ENCODE peak calls at places on chromosomes 1 and 21, in ten cellular contexts. One of them, this sample, is unnamed.

GRCh38 chr1:58964428-58964827 is 180.6 kb upstream of the JUN start:
- DNase-seq in uterus: no peak
- DNase-seq in HAP-1: no peak
- DNase-seq in GM10248: no peak
- DNase-seq in GM23248: no peak
- DNase-seq in EL: no peak
- DNase-seq in astrocyte: no peak
- DNase-seq in amniotic stem cell: no peak
- DNase-seq in left ventricle myocardium inferior: no peak
- DNase-seq in C1 segment of cervical spinal cord: no peak
- DNase-seq in this sample: no peak

GRCh38 chr1:90045853-90046563 is 51.1 kb downstream of the ZNF326 start:
- DNase-seq in uterus: no peak
- DNase-seq in HAP-1: peak; percentile 64
- DNase-seq in GM10248: peak; percentile 13
- DNase-seq in GM23248: peak; percentile 38
- DNase-seq in EL: peak; percentile 20
- DNase-seq in astrocyte: no peak
- DNase-seq in amniotic stem cell: no peak
- DNase-seq in left ventricle myocardium inferior: no peak
- DNase-seq in C1 segment of cervical spinal cord: no peak
- DNase-seq in this sample: peak; percentile 14

GRCh38 chr1:20717452-20718342 is at the start of gene KIF17:
- DNase-seq in uterus: peak; percentile 62
- DNase-seq in HAP-1: peak; percentile 83
- DNase-seq in GM10248: peak; percentile 83
- DNase-seq in GM23248: peak; percentile 93
- DNase-seq in EL: peak; percentile 70
- DNase-seq in astrocyte: peak; percentile 41
- DNase-seq in amniotic stem cell: peak; percentile 67
- DNase-seq in left ventricle myocardium inferior: peak; percentile 77
- DNase-seq in C1 segment of cervical spinal cord: peak; percentile 8
- DNase-seq in this sample: peak; percentile 74

GRCh38 chr1:226678701-226679100 is 60.4 kb downstream of the ITPKB start:
- DNase-seq in uterus: no peak
- DNase-seq in HAP-1: no peak
- DNase-seq in GM10248: no peak
- DNase-seq in GM23248: no peak
- DNase-seq in EL: no peak
- DNase-seq in astrocyte: no peak
- DNase-seq in amniotic stem cell: no peak
- DNase-seq in left ventricle myocardium inferior: no peak
- DNase-seq in C1 segment of cervical spinal cord: no peak
- DNase-seq in this sample: no peak

GRCh38 chr1:85465099-85465790 is at the start of gene DDAH1:
- DNase-seq in uterus: peak; percentile 24
- DNase-seq in HAP-1: peak; percentile 71
- DNase-seq in GM10248: peak; percentile 33
- DNase-seq in GM23248: peak; percentile 89
- DNase-seq in EL: peak; percentile 76
- DNase-seq in astrocyte: peak; percentile 53
- DNase-seq in amniotic stem cell: no peak
- DNase-seq in left ventricle myocardium inferior: peak; percentile 38
- DNase-seq in C1 segment of cervical spinal cord: peak; percentile 49
- DNase-seq in this sample: peak; percentile 59

GRCh38 chr1:236953161-236953560 is 51.1 kb downstream of the MT1HL1 start:
- DNase-seq in uterus: no peak
- DNase-seq in HAP-1: no peak
- DNase-seq in GM10248: no peak
- DNase-seq in GM23248: no peak
- DNase-seq in EL: no peak
- DNase-seq in astrocyte: no peak
- DNase-seq in amniotic stem cell: no peak
- DNase-seq in left ventricle myocardium inferior: no peak
- DNase-seq in C1 segment of cervical spinal cord: no peak
- DNase-seq in this sample: no peak

GRCh38 chr1:219277304-219277840 is 103.7 kb downstream of the LYPLAL1 start:
- DNase-seq in uterus: no peak
- DNase-seq in HAP-1: no peak
- DNase-seq in GM10248: no peak
- DNase-seq in GM23248: no peak
- DNase-seq in EL: no peak
- DNase-seq in astrocyte: peak; percentile 47
- DNase-seq in amniotic stem cell: no peak
- DNase-seq in left ventricle myocardium inferior: no peak
- DNase-seq in C1 segment of cervical spinal cord: no peak
- DNase-seq in this sample: no peak

GRCh38 chr1:67371681-67372080 is 58.5 kb downstream of the SERBP1 start:
- DNase-seq in uterus: no peak
- DNase-seq in HAP-1: no peak
- DNase-seq in GM10248: no peak
- DNase-seq in GM23248: no peak
- DNase-seq in EL: no peak
- DNase-seq in astrocyte: peak; percentile 18
- DNase-seq in amniotic stem cell: no peak
- DNase-seq in left ventricle myocardium inferior: no peak
- DNase-seq in C1 segment of cervical spinal cord: no peak
- DNase-seq in this sample: no peak

GRCh38 chr21:33780631-33781030 is 135.0 kb downstream of the ATP5PO start:
- DNase-seq in uterus: no peak
- DNase-seq in HAP-1: no peak
- DNase-seq in GM10248: no peak
- DNase-seq in GM23248: peak; percentile 35
- DNase-seq in EL: peak; percentile 36
- DNase-seq in astrocyte: peak; percentile 60
- DNase-seq in amniotic stem cell: no peak
- DNase-seq in left ventricle myocardium inferior: no peak
- DNase-seq in C1 segment of cervical spinal cord: no peak
- DNase-seq in this sample: no peak

GRCh38 chr1:238664139-238664538 is 722.2 kb upstream of the CHRM3 start:
- DNase-seq in uterus: no peak
- DNase-seq in HAP-1: no peak
- DNase-seq in GM10248: no peak
- DNase-seq in GM23248: no peak
- DNase-seq in EL: no peak
- DNase-seq in astrocyte: no peak
- DNase-seq in amniotic stem cell: no peak
- DNase-seq in left ventricle myocardium inferior: no peak
- DNase-seq in C1 segment of cervical spinal cord: no peak
- DNase-seq in this sample: no peak

GRCh38 chr1:155178441-155179106 is 4.9 kb downstream of the TRIM46 start:
- DNase-seq in uterus: no peak
- DNase-seq in HAP-1: peak; percentile 3
- DNase-seq in GM10248: no peak
- DNase-seq in GM23248: no peak
- DNase-seq in EL: no peak
- DNase-seq in astrocyte: no peak
- DNase-seq in amniotic stem cell: no peak
- DNase-seq in left ventricle myocardium inferior: no peak
- DNase-seq in C1 segment of cervical spinal cord: no peak
- DNase-seq in this sample: no peak

GRCh38 chr1:214455971-214456867 is 95.2 kb downstream of the PTPN14 start:
- DNase-seq in uterus: no peak
- DNase-seq in HAP-1: no peak
- DNase-seq in GM10248: no peak
- DNase-seq in GM23248: peak; percentile 50
- DNase-seq in EL: no peak
- DNase-seq in astrocyte: peak; percentile 55
- DNase-seq in amniotic stem cell: no peak
- DNase-seq in left ventricle myocardium inferior: no peak
- DNase-seq in C1 segment of cervical spinal cord: no peak
- DNase-seq in this sample: no peak

GRCh38 chr1:201192478-201192804 is 1.8 kb downstream of the IGFN1 start:
- DNase-seq in uterus: peak; percentile 74
- DNase-seq in HAP-1: no peak
- DNase-seq in GM10248: no peak
- DNase-seq in GM23248: peak; percentile 47
- DNase-seq in EL: no peak
- DNase-seq in astrocyte: no peak
- DNase-seq in amniotic stem cell: no peak
- DNase-seq in left ventricle myocardium inferior: no peak
- DNase-seq in C1 segment of cervical spinal cord: peak; percentile 9
- DNase-seq in this sample: no peak

GRCh38 chr1:225746361-225747179 is 31.1 kb upstream of the SRP9 start:
- DNase-seq in uterus: peak; percentile 87
- DNase-seq in HAP-1: peak; percentile 18
- DNase-seq in GM10248: no peak
- DNase-seq in GM23248: peak; percentile 94
- DNase-seq in EL: peak; percentile 84
- DNase-seq in astrocyte: peak; percentile 92
- DNase-seq in amniotic stem cell: peak; percentile 64
- DNase-seq in left ventricle myocardium inferior: peak; percentile 69
- DNase-seq in C1 segment of cervical spinal cord: peak; percentile 62
- DNase-seq in this sample: no peak

GRCh38 chr1:160672789-160673695 is 26.2 kb upstream of the SLAMF1 start:
- DNase-seq in uterus: no peak
- DNase-seq in HAP-1: no peak
- DNase-seq in GM10248: no peak
- DNase-seq in GM23248: no peak
- DNase-seq in EL: no peak
- DNase-seq in astrocyte: no peak
- DNase-seq in amniotic stem cell: no peak
- DNase-seq in left ventricle myocardium inferior: no peak
- DNase-seq in C1 segment of cervical spinal cord: no peak
- DNase-seq in this sample: no peak

GRCh38 chr1:205680073-205680851 is at the start of gene SLC45A3:
- DNase-seq in uterus: no peak
- DNase-seq in HAP-1: peak; percentile 78
- DNase-seq in GM10248: peak; percentile 53
- DNase-seq in GM23248: peak; percentile 67
- DNase-seq in EL: peak; percentile 33
- DNase-seq in astrocyte: no peak
- DNase-seq in amniotic stem cell: no peak
- DNase-seq in left ventricle myocardium inferior: peak; percentile 28
- DNase-seq in C1 segment of cervical spinal cord: no peak
- DNase-seq in this sample: peak; percentile 72

GRCh38 chr1:30627994-30628393 is 95.4 kb downstream of the MATN1 start:
- DNase-seq in uterus: peak; percentile 4
- DNase-seq in HAP-1: no peak
- DNase-seq in GM10248: no peak
- DNase-seq in GM23248: no peak
- DNase-seq in EL: no peak
- DNase-seq in astrocyte: no peak
- DNase-seq in amniotic stem cell: no peak
- DNase-seq in left ventricle myocardium inferior: no peak
- DNase-seq in C1 segment of cervical spinal cord: no peak
- DNase-seq in this sample: no peak

GRCh38 chr1:211843507-211844298 is 13.1 kb upstream of the LPGAT1 start:
- DNase-seq in uterus: no peak
- DNase-seq in HAP-1: no peak
- DNase-seq in GM10248: no peak
- DNase-seq in GM23248: no peak
- DNase-seq in EL: no peak
- DNase-seq in astrocyte: no peak
- DNase-seq in amniotic stem cell: no peak
- DNase-seq in left ventricle myocardium inferior: no peak
- DNase-seq in C1 segment of cervical spinal cord: no peak
- DNase-seq in this sample: peak; percentile 40

GRCh38 chr1:154764773-154765172 is 105.3 kb downstream of the KCNN3 start:
- DNase-seq in uterus: no peak
- DNase-seq in HAP-1: no peak
- DNase-seq in GM10248: no peak
- DNase-seq in GM23248: no peak
- DNase-seq in EL: no peak
- DNase-seq in astrocyte: no peak
- DNase-seq in amniotic stem cell: no peak
- DNase-seq in left ventricle myocardium inferior: no peak
- DNase-seq in C1 segment of cervical spinal cord: no peak
- DNase-seq in this sample: no peak

GRCh38 chr1:100476736-100477135 is 61.2 kb upstream of the GPR88 start:
- DNase-seq in uterus: no peak
- DNase-seq in HAP-1: no peak
- DNase-seq in GM10248: no peak
- DNase-seq in GM23248: no peak
- DNase-seq in EL: no peak
- DNase-seq in astrocyte: no peak
- DNase-seq in amniotic stem cell: no peak
- DNase-seq in left ventricle myocardium inferior: no peak
- DNase-seq in C1 segment of cervical spinal cord: no peak
- DNase-seq in this sample: no peak

GRCh38 chr1:23910553-23911246 is 2.5 kb downstream of the CNR2 start:
- DNase-seq in uterus: no peak
- DNase-seq in HAP-1: no peak
- DNase-seq in GM10248: no peak
- DNase-seq in GM23248: no peak
- DNase-seq in EL: no peak
- DNase-seq in astrocyte: no peak
- DNase-seq in amniotic stem cell: no peak
- DNase-seq in left ventricle myocardium inferior: no peak
- DNase-seq in C1 segment of cervical spinal cord: no peak
- DNase-seq in this sample: no peak

GRCh38 chr1:33866286-33866685 is 2.4 kb downstream of the HMGB4 start:
- DNase-seq in uterus: no peak
- DNase-seq in HAP-1: no peak
- DNase-seq in GM10248: no peak
- DNase-seq in GM23248: peak; percentile 18
- DNase-seq in EL: no peak
- DNase-seq in astrocyte: peak; percentile 77
- DNase-seq in amniotic stem cell: no peak
- DNase-seq in left ventricle myocardium inferior: no peak
- DNase-seq in C1 segment of cervical spinal cord: no peak
- DNase-seq in this sample: peak; percentile 52

GRCh38 chr21:33268736-33269441 is 2.7 kb downstream of the IL10RB start:
- DNase-seq in uterus: no peak
- DNase-seq in HAP-1: no peak
- DNase-seq in GM10248: peak; percentile 63
- DNase-seq in GM23248: no peak
- DNase-seq in EL: no peak
- DNase-seq in astrocyte: no peak
- DNase-seq in amniotic stem cell: no peak
- DNase-seq in left ventricle myocardium inferior: no peak
- DNase-seq in C1 segment of cervical spinal cord: no peak
- DNase-seq in this sample: peak; percentile 73

GRCh38 chr1:246254854-246255253 is 252.2 kb downstream of the SMYD3 start:
- DNase-seq in uterus: no peak
- DNase-seq in HAP-1: no peak
- DNase-seq in GM10248: no peak
- DNase-seq in GM23248: no peak
- DNase-seq in EL: no peak
- DNase-seq in astrocyte: no peak
- DNase-seq in amniotic stem cell: no peak
- DNase-seq in left ventricle myocardium inferior: no peak
- DNase-seq in C1 segment of cervical spinal cord: no peak
- DNase-seq in this sample: no peak

GRCh38 chr1:153359241-153359640 is 1.6 kb downstream of the S100A9 start:
- DNase-seq in uterus: no peak
- DNase-seq in HAP-1: no peak
- DNase-seq in GM10248: no peak
- DNase-seq in GM23248: no peak
- DNase-seq in EL: no peak
- DNase-seq in astrocyte: no peak
- DNase-seq in amniotic stem cell: no peak
- DNase-seq in left ventricle myocardium inferior: no peak
- DNase-seq in C1 segment of cervical spinal cord: no peak
- DNase-seq in this sample: no peak

GRCh38 chr1:184840596-184840995 is 85.9 kb upstream of the EDEM3 start:
- DNase-seq in uterus: no peak
- DNase-seq in HAP-1: no peak
- DNase-seq in GM10248: no peak
- DNase-seq in GM23248: no peak
- DNase-seq in EL: no peak
- DNase-seq in astrocyte: no peak
- DNase-seq in amniotic stem cell: no peak
- DNase-seq in left ventricle myocardium inferior: no peak
- DNase-seq in C1 segment of cervical spinal cord: no peak
- DNase-seq in this sample: no peak

GRCh38 chr1:33634806-33635205 is 162.4 kb downstream of the ZSCAN20 start:
- DNase-seq in uterus: no peak
- DNase-seq in HAP-1: peak; percentile 66
- DNase-seq in GM10248: peak; percentile 63
- DNase-seq in GM23248: peak; percentile 53
- DNase-seq in EL: peak; percentile 44
- DNase-seq in astrocyte: no peak
- DNase-seq in amniotic stem cell: no peak
- DNase-seq in left ventricle myocardium inferior: peak; percentile 20
- DNase-seq in C1 segment of cervical spinal cord: no peak
- DNase-seq in this sample: no peak

GRCh38 chr1:22557341-22557950 is 5.8 kb upstream of the EPHA8 start:
- DNase-seq in uterus: no peak
- DNase-seq in HAP-1: no peak
- DNase-seq in GM10248: no peak
- DNase-seq in GM23248: no peak
- DNase-seq in EL: no peak
- DNase-seq in astrocyte: no peak
- DNase-seq in amniotic stem cell: no peak
- DNase-seq in left ventricle myocardium inferior: no peak
- DNase-seq in C1 segment of cervical spinal cord: no peak
- DNase-seq in this sample: no peak

This sample was measured in T47D.